ENCODE peak calls at places on chromosomes 3 and 15, in nine cellular contexts. Q is gastrocnemius medialis, S is A549, H is ovary, G is IMR-90, L is right lobe of liver, I is heart left ventricle, E is tibial nerve, N is NB4. K is an unnamed sample.

GRCh38 chr15:27561816-27562215 is 537.3 kb downstream of the OCA2 start:
- DNase-seq in G (no peak), E (no peak), I (no peak), L (no peak), S (no peak), N (no peak), Q (no peak), H (no peak), K (no peak)

GRCh38 chr15:78969687-78970349 is 25.0 kb upstream of the CTSH start:
- DNase-seq in Q (no peak), I (no peak), G (peak), S (no peak), L (no peak), E (no peak), N (no peak), H (no peak), K (no peak)

GRCh38 chr15:81493246-81493645 is 119.2 kb upstream of the TMC3 start:
- DNase-seq in N (no peak), I (no peak), G (no peak), E (no peak), Q (no peak), L (no peak), H (no peak), S (no peak), K (no peak)

GRCh38 chr3:122415104-122415744 is 638 bp downstream of the WDR5B start:
- DNase-seq in I (no peak), Q (peak), N (peak), H (peak), L (no peak), G (peak), E (peak), S (peak), K (peak)

GRCh38 chr15:71773206-71773859 is 37.0 kb upstream of the NR2E3 start:
- DNase-seq in E (no peak), N (no peak), S (no peak), H (no peak), L (no peak), G (peak), Q (no peak), I (no peak), K (no peak)

GRCh38 chr15:71465109-71465508 is 345.2 kb upstream of the NR2E3 start:
- DNase-seq in H (no peak), I (no peak), N (no peak), E (no peak), Q (no peak), G (no peak), S (no peak), L (no peak), K (no peak)

GRCh38 chr15:31483924-31484368 is 157.3 kb downstream of the KLF13 start:
- DNase-seq in L (no peak), H (peak), G (no peak), Q (no peak), E (no peak), N (no peak), S (no peak), I (no peak), K (no peak)

GRCh38 chr3:162632672-162633071 is 1136.1 kb downstream of the OTOL1 start:
- DNase-seq in G (no peak), Q (no peak), I (no peak), S (no peak), N (no peak), H (no peak), L (no peak), E (no peak), K (no peak)

GRCh38 chr15:90834626-90835025 is 33.8 kb upstream of the FURIN start:
- DNase-seq in S (no peak), H (no peak), Q (no peak), E (no peak), L (no peak), I (no peak), G (no peak), N (no peak), K (no peak)

GRCh38 chr15:85456798-85457197 is 76.4 kb downstream of the AKAP13 start:
- DNase-seq in N (no peak), L (no peak), I (no peak), H (no peak), E (no peak), G (no peak), Q (no peak), S (no peak), K (no peak)

GRCh38 chr3:14253022-14253761 is 74.6 kb downstream of the LSM3 start:
- DNase-seq in L (peak), E (peak), I (no peak), H (no peak), N (no peak), G (peak), S (no peak), Q (peak), K (no peak)

GRCh38 chr15:47541587-47541986 is 175.7 kb upstream of the SEMA6D start:
- DNase-seq in E (no peak), H (no peak), N (no peak), L (no peak), Q (no peak), G (no peak), I (no peak), S (no peak), K (no peak)
- TF ChIP-seq POLR2A in E (no peak), H (no peak), N (no peak), L (no peak), Q (no peak), G (no peak), I (no peak), S (no peak), K (no peak)

GRCh38 chr15:41937568-41937923 is 34.8 kb downstream of the EHD4 start:
- DNase-seq in I (no peak), Q (no peak), E (no peak), S (no peak), G (no peak), L (no peak), H (no peak), N (no peak), K (no peak)
- TF ChIP-seq POLR2A in I (no peak), Q (no peak), E (no peak), S (no peak), G (no peak), L (no peak), H (no peak), N (no peak), K (no peak)

GRCh38 chr3:58899159-58899952 is 150.5 kb downstream of the CFAP20DC start:
- DNase-seq in N (peak), I (peak), L (no peak), S (no peak), E (no peak), Q (no peak), H (peak), G (no peak), K (no peak)
- TF ChIP-seq POLR2A in N (no peak), I (no peak), L (no peak), S (no peak), E (no peak), Q (no peak), H (no peak), G (no peak), K (no peak)

DNA sequence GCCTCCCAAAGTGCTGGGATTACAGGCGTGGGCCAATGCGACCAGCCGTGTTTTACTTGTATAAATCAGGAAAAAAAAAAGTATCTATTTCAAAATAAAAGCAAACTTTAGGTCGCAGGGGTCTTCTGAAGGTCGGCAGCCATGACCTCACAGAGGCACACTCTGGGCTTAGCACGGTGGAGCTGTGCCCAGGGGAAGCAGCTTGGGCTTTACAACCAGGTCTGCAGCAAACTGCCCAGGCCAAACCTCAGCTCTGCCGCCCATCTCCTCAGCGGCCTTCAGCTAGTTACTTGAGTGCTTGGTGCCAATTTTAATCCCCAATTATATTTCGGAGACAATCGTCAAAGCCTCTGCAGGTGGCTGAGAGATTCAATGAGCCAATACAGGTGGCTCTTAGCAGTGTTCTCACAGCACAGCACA is 30.1 kb downstream of the ZDHHC19 start:
- DNase-seq in S (no peak), N (peak), G (no peak), I (no peak), E (no peak), Q (no peak), L (peak), H (no peak), K (no peak)
- TF ChIP-seq POLR2A in S (no peak), N (no peak), G (no peak), I (no peak), E (no peak), Q (no peak), L (no peak), H (no peak), K (no peak)

GRCh38 chr3:51384730-51385473 is at the start of gene MANF:
- DNase-seq in G (peak), H (peak), S (peak), N (peak), Q (peak), E (peak), L (peak), I (peak), K (peak)
- TF ChIP-seq POLR2A in G (peak), H (peak), S (peak), N (peak), Q (peak), E (peak), L (peak), I (peak), K (peak)

DNA sequence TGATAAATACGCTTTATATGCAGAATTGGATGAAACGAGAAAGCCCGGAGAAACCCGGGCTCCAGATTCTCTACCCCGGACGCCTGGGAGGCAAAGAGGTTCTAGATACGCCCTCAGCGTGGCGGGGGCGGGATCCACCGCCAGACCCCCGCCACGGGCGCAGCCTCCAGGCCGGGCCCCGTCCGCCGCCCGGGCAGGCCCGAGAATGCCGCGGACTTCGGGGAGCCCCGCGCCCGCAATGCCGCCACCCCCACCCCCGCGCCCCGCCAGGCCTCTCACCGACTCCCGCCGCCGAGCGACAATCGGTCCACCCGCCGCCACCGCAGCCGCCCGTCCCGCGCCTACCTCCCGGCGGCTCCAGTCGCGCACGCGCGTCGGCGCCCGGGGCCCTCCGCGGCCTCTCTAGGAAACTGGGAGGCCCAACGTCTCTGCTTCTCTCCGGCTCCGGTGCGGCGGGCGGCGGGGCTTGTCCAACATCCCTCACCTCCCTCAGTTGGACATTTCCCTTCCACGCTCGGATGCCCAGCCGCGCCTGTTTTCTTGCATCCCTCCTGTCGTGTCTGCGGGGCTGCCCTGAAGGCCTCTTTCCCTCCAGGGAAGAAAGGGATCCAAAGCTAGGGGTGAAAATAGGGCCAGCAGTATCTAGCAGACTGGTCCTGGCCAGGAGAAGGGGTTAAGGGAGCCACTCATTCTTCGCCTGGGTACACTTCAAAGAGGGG is at the start of gene ZNF445:
- DNase-seq in G (peak), Q (peak), E (peak), N (peak), L (peak), H (peak), I (peak), S (peak), K (peak)
- TF ChIP-seq POLR2A in G (peak), Q (peak), E (peak), N (peak), L (peak), H (no peak), I (peak), S (peak), K (peak)

DNA sequence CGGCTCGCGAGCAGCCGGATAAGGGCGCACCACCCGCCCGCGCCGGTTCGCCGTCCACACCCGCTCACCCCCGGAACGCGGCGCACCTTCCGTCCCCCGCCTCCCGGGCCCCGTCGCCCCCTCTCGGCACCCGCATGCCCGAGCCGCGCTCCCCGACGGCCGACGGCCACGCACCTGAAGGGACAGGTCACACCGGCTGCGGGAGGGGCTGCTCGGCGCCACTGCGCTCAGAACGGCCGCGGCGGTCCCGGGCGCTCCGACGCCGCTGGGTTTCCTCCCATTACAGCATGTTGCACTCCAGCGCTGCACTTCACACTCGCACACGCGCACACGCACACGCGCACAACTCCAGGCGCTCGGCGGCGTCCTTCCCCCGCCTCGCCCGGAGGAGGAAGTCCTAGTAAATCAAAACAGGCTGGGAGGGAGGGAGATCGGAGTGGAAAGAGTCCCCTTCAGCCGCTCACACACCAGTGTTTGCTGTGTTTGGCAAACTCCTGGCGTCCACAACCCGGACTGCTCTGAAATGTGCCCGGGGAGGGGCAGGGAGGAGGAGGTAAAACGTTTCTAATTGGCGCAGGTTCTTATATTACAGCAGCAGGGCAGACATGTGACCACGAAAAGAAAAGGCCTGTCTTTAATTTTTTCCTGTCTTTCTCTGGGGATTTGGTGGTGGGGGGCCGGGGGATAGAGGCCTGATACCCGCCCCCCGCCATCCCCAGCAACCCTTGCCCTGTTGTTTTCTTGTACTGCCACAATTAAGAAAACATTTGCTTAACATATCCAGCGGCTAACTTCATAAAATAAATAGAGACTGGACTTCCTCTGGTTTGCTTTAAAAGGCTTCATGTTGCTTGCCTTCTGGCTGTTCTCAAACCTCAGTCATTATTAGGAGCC is 76.8 kb upstream of the VGLL4 start:
- DNase-seq in S (peak), E (peak), Q (peak), I (peak), H (peak), N (peak), L (peak), G (peak), K (peak)
- TF ChIP-seq POLR2A in S (peak), E (peak), Q (peak), I (no peak), H (peak), N (no peak), L (peak), G (no peak), K (peak)

GRCh38 chr15:70024521-70024920 is 73.2 kb downstream of the TLE3 start:
- DNase-seq in I (no peak), H (no peak), N (no peak), E (no peak), G (no peak), L (no peak), Q (no peak), S (no peak), K (no peak)

GRCh38 chr15:70025413-70026296 is 72.1 kb downstream of the TLE3 start:
- DNase-seq in H (no peak), N (no peak), S (no peak), Q (peak), G (no peak), E (no peak), I (no peak), L (no peak), K (no peak)

GRCh38 chr15:70020229-70020628 is 77.5 kb downstream of the TLE3 start:
- DNase-seq in S (no peak), N (no peak), G (no peak), L (no peak), I (no peak), H (no peak), Q (no peak), E (no peak), K (no peak)

GRCh38 chr15:70023769-70024491 is 73.8 kb downstream of the TLE3 start:
- DNase-seq in I (peak), N (peak), G (peak), Q (peak), H (peak), L (no peak), E (peak), S (no peak), K (peak)

GRCh38 chr15:70023064-70023768 is 74.5 kb downstream of the TLE3 start:
- DNase-seq in G (peak), S (peak), Q (no peak), L (no peak), N (peak), H (no peak), E (peak), I (no peak), K (no peak)
- TF ChIP-seq POLR2A in G (no peak), S (no peak), Q (no peak), L (no peak), N (no peak), H (no peak), E (no peak), I (no peak), K (no peak)

GRCh38 chr3:107524214-107525100 is 1.7 kb downstream of the BBX start:
- DNase-seq in G (peak), H (peak), E (peak), I (peak), S (peak), L (peak), N (peak), Q (peak), K (peak)
- TF ChIP-seq POLR2A in G (peak), H (no peak), E (peak), I (no peak), S (peak), L (peak), N (no peak), Q (no peak), K (peak)

GRCh38 chr15:26082069-26082832 is 219.1 kb upstream of the ATP10A start:
- DNase-seq in L (peak), S (peak), I (peak), Q (peak), N (peak), G (peak), H (peak), E (peak), K (peak)
- TF ChIP-seq POLR2A in L (peak), S (peak), I (peak), Q (peak), N (peak), G (no peak), H (peak), E (peak), K (peak)